ENCODE peak calls at places on chromosome 21, in seven cellular contexts. F is K562, T is GM23338, L is stomach, P is suprapubic skin, N is transverse colon, C is sigmoid colon. K is an unnamed sample.

GRCh38 chr21:17139696-17140095 is 373.1 kb upstream of the CXADR start:
- DNase-seq in N (no peak), L (no peak), T (no peak), F (no peak), C (no peak), P (no peak), K (no peak)

GRCh38 chr21:39915881-39916280 is 48.6 kb downstream of the PCP4 start:
- DNase-seq in T (no peak), L (no peak), P (no peak), C (no peak), F (no peak), N (no peak), K (no peak)

GRCh38 chr21:29232601-29233541 is 65.9 kb upstream of the BACH1 start:
- DNase-seq in L (no peak), T (no peak), P (no peak), N (no peak), F (peak), C (no peak), K (no peak)

GRCh38 chr21:28798798-28799197 is 193.9 kb downstream of the LTN1 start:
- DNase-seq in L (no peak), P (no peak), N (no peak), T (no peak), C (no peak), F (no peak), K (no peak)

GRCh38 chr21:14766241-14766640 is 220.1 kb upstream of the SAMSN1 start:
- DNase-seq in P (no peak), C (no peak), L (no peak), F (no peak), T (peak), N (no peak), K (no peak)

GRCh38 chr21:46557469-46557868 is 47.4 kb downstream of the S100B start:
- DNase-seq in F (no peak), T (no peak), P (peak), N (no peak), C (peak), L (peak), K (no peak)

GRCh38 chr21:23131177-23131576 is 2133.0 kb downstream of the NCAM2 start:
- DNase-seq in N (no peak), C (no peak), T (peak), L (no peak), F (peak), P (no peak), K (no peak)

GRCh38 chr21:30251781-30252180 is 31.0 kb downstream of the KRTAP24-1 start:
- DNase-seq in P (no peak), N (no peak), L (no peak), C (no peak), T (no peak), F (no peak), K (no peak)

GRCh38 chr21:46151989-46152938 is 3.1 kb downstream of the FTCD start:
- DNase-seq in C (peak), P (peak), F (no peak), T (no peak), L (peak), N (no peak), K (no peak)

GRCh38 chr21:15224346-15225086 is 159.7 kb upstream of the NRIP1 start:
- DNase-seq in C (no peak), T (no peak), L (no peak), P (no peak), F (no peak), N (no peak), K (no peak)

GRCh38 chr21:16420086-16420724 is 690.4 kb downstream of the USP25 start:
- DNase-seq in C (peak), T (no peak), F (no peak), N (no peak), P (no peak), L (peak), K (no peak)

GRCh38 chr21:42451941-42452340 is 44.1 kb downstream of the RSPH1 start:
- DNase-seq in L (no peak), F (no peak), C (no peak), N (no peak), T (no peak), P (no peak), K (no peak)

GRCh38 chr21:42454791-42455190 is 41.2 kb downstream of the RSPH1 start:
- DNase-seq in P (no peak), F (no peak), N (no peak), T (no peak), C (no peak), L (no peak), K (no peak)

GRCh38 chr21:42454221-42454570 is 41.8 kb downstream of the RSPH1 start:
- DNase-seq in F (no peak), L (no peak), N (no peak), T (no peak), C (no peak), P (no peak), K (no peak)

GRCh38 chr21:42452401-42453018 is 43.5 kb downstream of the RSPH1 start:
- DNase-seq in F (no peak), N (no peak), P (no peak), L (no peak), T (no peak), C (no peak), K (no peak)

GRCh38 chr21:42453301-42454220 is 42.5 kb downstream of the RSPH1 start:
- DNase-seq in N (no peak), C (no peak), F (no peak), P (no peak), L (no peak), T (no peak), K (no peak)
- TF ChIP-seq POLR2AphosphoS5 in N (no peak), C (no peak), F (no peak), P (no peak), L (no peak), T (no peak), K (no peak)

DNA sequence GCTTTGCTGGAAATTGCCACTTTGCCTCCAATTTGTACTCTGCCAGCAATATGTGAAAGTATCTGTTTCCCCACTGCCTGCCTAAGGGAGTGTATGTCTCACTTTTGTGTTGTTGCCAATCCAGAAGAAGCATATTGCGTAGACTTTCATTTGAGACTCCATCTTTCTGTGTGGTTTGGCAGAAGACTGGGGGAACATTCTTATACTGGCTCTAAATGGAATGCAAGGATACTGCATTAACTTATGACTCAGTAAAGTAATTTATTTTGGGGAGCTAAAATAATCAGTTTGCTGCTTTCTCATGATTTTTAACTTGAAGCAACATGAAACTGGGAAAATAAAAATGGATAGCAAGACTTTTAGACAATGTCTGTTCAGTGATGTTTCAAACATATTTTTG is 107.7 kb upstream of the TMPRSS2 start:
- DNase-seq in P (no peak), C (no peak), L (no peak), T (no peak), N (no peak), F (no peak), K (no peak)
- H3K4me3 ChIP-seq in P (no peak), C (no peak), L (no peak), T (no peak), N (no peak), F (no peak), K (no peak)

DNA sequence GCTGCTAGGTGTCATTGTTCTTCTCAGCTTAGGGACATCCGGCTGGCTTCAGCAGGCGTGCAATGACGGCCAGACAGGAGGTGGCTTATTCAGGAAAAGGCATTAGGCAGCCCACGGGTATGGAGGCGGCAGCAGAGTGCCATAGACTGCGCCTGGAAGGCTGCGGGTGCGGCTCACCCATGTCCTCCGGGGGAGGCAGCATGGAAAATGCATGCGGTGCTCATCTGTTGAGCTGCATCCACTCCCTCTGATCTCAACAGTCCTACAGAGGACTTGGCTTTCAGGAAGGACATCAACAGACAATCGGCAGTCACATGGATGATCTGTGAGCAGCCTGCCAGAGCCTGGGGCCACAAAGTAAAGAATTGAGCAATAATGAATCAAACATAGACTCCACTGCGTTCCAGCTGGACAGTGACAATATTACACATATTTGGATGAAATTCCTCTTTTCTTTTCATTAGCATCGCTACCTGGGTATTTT is 42.9 kb downstream of the UMODL1 start:
- DNase-seq in C (no peak), T (no peak), F (no peak), N (no peak), P (no peak), L (no peak), K (no peak)
- TF ChIP-seq POLR2AphosphoS5 in C (no peak), T (no peak), F (no peak), N (no peak), P (no peak), L (no peak), K (peak)

GRCh38 chr21:36690637-36691538 is 8.0 kb upstream of the SIM2 start:
- DNase-seq in L (no peak), P (no peak), T (no peak), F (no peak), C (no peak), N (no peak), K (no peak)

GRCh38 chr21:36691539-36692124 is 7.3 kb upstream of the SIM2 start:
- DNase-seq in L (no peak), T (peak), C (no peak), N (no peak), F (no peak), P (no peak), K (no peak)

GRCh38 chr21:36693144-36694040 is 5.5 kb upstream of the SIM2 start:
- DNase-seq in C (no peak), P (no peak), F (no peak), L (no peak), T (peak), N (no peak), K (no peak)

GRCh38 chr21:36692844-36693143 is 6.1 kb upstream of the SIM2 start:
- DNase-seq in F (no peak), P (no peak), C (no peak), T (no peak), L (no peak), N (no peak), K (no peak)

DNA sequence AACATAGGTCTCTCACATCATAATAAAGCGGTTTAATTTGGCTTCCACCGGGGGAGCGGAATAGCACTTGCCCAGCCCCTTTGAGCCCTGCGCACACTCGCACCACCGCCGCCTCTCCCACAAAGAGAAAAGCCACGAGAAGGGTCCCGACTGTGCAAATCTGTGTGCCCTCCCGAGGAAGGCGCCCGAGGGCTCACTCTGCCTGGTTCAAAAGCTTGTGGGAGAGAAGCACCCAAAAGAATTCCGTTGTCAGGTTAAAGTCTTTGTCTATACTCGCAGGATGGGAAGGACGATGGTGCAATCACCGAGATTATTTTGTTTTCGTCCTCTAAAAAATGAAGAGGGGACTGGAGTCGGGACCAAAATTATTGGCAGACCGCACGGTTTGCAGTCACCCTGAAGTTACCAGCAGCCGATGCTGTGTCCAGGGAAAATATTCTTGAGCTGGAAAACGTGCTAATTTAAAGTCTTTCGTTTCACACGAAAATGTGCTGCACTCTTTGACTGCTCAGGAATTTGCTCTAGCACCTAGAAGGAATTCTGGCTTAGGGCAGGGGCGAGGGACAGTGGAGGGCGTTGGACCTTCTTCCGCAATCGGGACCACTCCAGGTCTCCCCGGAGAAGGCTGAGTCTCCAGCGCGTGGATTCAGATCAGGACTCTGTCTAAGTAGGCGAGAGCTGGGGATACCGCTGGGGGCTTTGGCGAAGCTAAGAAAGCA is 6.6 kb upstream of the SIM2 start:
- DNase-seq in P (no peak), N (no peak), F (no peak), C (no peak), T (peak), L (no peak), K (no peak)
- H3K4me3 ChIP-seq in P (no peak), N (no peak), F (no peak), C (no peak), T (peak), L (peak), K (no peak)

GRCh38 chr21:33261635-33262034 is 4.5 kb upstream of the IL10RB start:
- DNase-seq in P (no peak), F (no peak), L (no peak), C (no peak), N (peak), T (no peak), K (no peak)
- TF ChIP-seq POLR2AphosphoS5 in P (no peak), F (no peak), L (no peak), C (no peak), N (no peak), T (no peak), K (no peak)